ENCODE peak calls at places on chromosomes 3 and 15, in nine cellular contexts. D, J, U, I, R, V, C, F and Z are unnamed samples.
A peak's percentile ranks its signal among the peaks of the same experiment; 100 is the strongest.

GRCh38 chr15:80637747-80638146 is 57.4 kb upstream of the ABHD17C start:
- DNase-seq in D (no peak), J (no peak), U (no peak), I (no peak), R (no peak), V (no peak), C (no peak), F (no peak), Z (no peak)

GRCh38 chr3:191236635-191237034 is 37.6 kb downstream of the OSTN start:
- DNase-seq in D (no peak), J (no peak), U (no peak), I (peak; percentile 84), R (peak; percentile 60), V (peak; percentile 51), C (no peak), F (no peak), Z (no peak)

GRCh38 chr15:58546066-58546591 is 114.3 kb downstream of the LIPC start:
- DNase-seq in D (no peak), J (no peak), U (no peak), I (no peak), R (peak; percentile 50), V (no peak), C (no peak), F (no peak), Z (no peak)

GRCh38 chr15:69583627-69584026 is 131.0 kb downstream of the RPLP1 start:
- DNase-seq in D (no peak), J (no peak), U (no peak), I (no peak), R (no peak), V (no peak), C (no peak), F (no peak), Z (no peak)

GRCh38 chr3:87026246-87026645 is 35.3 kb upstream of the VGLL3 start:
- DNase-seq in D (no peak), J (no peak), U (no peak), I (no peak), R (no peak), V (peak; percentile 37), C (no peak), F (no peak), Z (no peak)

GRCh38 chr15:76282451-76282850 is 28.8 kb downstream of the ETFA start:
- DNase-seq in D (no peak), J (no peak), U (no peak), I (no peak), R (no peak), V (no peak), C (no peak), F (no peak), Z (no peak)

GRCh38 chr15:80424381-80424780 is 20.2 kb downstream of the ARNT2 start:
- DNase-seq in D (no peak), J (no peak), U (no peak), I (no peak), R (peak; percentile 56), V (no peak), C (no peak), F (no peak), Z (no peak)

GRCh38 chr3:146342971-146343370 is 92.1 kb upstream of the PLSCR4 start:
- DNase-seq in D (no peak), J (no peak), U (no peak), I (peak; percentile 54), R (peak; percentile 27), V (no peak), C (no peak), F (no peak), Z (peak; percentile 23)

GRCh38 chr15:79680721-79681120 is 216.1 kb downstream of the MTHFS start:
- DNase-seq in D (no peak), J (peak; percentile 79), U (no peak), I (peak; percentile 88), R (peak; percentile 88), V (peak; percentile 87), C (no peak), F (no peak), Z (peak; percentile 43)

GRCh38 chr3:70000563-70001081 is 1.1 kb downstream of the SAMMSON start:
- DNase-seq in D (no peak), J (no peak), U (no peak), I (peak; percentile 20), R (no peak), V (no peak), C (peak; percentile 79), F (no peak), Z (no peak)

DNA sequence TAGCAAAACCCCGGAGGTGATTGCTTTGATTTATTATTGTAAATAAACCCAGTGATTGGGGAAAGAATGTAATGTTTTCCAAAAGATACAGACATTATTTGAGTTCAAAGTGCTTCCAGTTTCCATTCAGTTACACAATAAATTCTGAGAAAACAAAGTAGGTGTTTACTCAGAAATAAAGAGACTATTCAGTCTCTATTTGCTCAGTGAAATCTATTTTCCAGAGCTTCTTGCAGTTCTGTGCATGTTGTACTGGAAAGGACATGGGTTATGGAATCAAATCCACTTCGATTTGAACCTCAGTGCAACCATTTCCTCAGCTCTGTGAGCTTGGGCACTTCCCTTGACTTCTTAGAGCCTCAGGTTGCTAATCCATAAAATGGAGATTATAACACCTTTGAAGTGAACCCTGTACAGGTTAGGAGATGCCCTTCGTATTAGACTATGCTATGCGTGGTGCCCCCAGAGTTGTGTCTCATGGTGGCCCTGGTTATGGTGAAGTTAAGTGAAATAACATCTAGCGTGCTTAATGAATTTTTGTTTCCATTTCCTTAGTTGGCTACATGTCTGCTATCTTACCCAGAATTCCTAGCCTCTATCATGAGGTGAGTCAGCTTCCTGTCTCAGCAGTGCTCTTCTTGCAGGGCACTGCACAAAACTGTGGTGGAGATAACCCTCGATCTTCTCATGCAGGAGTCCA is 97.8 kb downstream of the RPL39L start:
- DNase-seq in D (no peak), J (no peak), U (no peak), I (peak; percentile 54), R (peak; percentile 66), V (no peak), C (no peak), F (peak; percentile 97), Z (no peak)
- H3K4me3 ChIP-seq in D (no peak overlapping the region), J (no peak overlapping the region), U (no peak overlapping the region), I (no peak overlapping the region), R (no peak overlapping the region), V (no peak overlapping the region), C (no peak overlapping the region), F (peak overlapping the region; percentile 82), Z (no peak overlapping the region)

GRCh38 chr3:152195206-152195605 is 73.5 kb upstream of the MBNL1 start:
- DNase-seq in D (no peak), J (no peak), U (no peak), I (no peak), R (no peak), V (no peak), C (no peak), F (no peak), Z (no peak)

GRCh38 chr3:152193673-152194267 is 75.0 kb upstream of the MBNL1 start:
- DNase-seq in D (no peak), J (peak; percentile 19), U (no peak), I (no peak), R (no peak), V (no peak), C (no peak), F (no peak), Z (no peak)

GRCh38 chr3:152190636-152191183 is 78.0 kb upstream of the MBNL1 start:
- DNase-seq in D (no peak), J (no peak), U (no peak), I (no peak), R (no peak), V (no peak), C (no peak), F (peak; percentile 32), Z (no peak)

GRCh38 chr3:152192050-152192449 is 76.7 kb upstream of the MBNL1 start:
- DNase-seq in D (no peak), J (no peak), U (no peak), I (no peak), R (no peak), V (no peak), C (no peak), F (no peak), Z (no peak)

DNA sequence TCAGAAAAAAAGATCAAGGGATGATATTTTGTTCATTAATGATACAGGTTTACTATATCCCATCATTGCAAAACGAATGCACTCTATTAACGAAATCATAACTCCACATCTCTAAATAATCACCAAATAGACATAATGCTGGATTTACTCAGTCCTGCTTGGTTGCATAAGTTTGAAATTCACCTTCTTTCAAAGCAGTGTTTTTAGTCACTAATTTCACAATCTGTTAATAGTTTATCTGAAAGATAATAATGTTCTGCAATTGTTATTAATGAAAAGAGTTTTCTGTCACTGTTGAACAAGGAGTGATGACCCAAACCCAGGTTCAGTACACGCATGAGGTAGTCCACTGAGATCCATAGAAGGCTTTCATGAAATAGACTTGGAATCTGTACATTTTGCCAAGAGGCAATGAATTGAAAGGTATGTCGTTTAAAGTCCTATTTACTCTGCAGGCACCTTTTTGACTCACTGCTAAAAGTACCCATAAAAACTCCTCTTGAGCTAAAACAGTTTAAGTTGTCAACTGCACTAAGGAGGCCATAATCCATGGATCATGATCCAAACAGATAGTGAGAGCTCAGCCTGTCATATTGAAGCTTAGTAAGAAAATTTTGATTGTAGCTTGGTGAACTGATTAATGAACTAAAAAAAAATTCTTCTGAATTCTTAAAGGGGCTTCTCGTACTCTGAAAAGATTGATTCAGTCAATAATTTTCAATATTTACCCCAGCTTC is 75.6 kb upstream of the MBNL1 start:
- DNase-seq in D (no peak), J (no peak), U (no peak), I (no peak), R (no peak), V (no peak), C (no peak), F (no peak), Z (no peak)
- H3K4me3 ChIP-seq in D (no peak overlapping the region), J (peak overlapping the region; percentile 46), U (peak overlapping the region; percentile 29), I (no peak overlapping the region), R (no peak overlapping the region), V (no peak overlapping the region), C (no peak overlapping the region), F (peak overlapping the region; percentile 55), Z (no peak overlapping the region)

DNA sequence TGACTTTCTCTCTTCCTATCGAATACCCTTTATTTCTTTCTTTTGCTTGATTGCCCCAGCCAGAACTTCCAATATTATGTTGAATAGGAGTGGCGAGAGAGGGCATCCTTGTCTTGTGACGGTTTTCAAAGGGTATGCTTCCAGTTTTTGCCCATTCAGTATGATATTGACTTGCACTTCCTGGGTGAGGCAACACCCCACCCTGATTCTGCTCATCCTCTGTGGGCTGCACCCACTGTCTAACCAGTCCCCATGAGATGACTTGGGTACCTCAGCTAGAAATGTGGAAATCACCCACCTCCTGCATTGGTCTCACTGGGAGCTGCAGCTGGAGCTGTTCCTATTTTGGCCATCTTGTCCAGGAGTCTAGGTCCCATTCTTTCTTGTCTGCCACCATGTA is 44.8 kb upstream of the KCNH8 start:
- DNase-seq in D (no peak), J (no peak), U (no peak), I (no peak), R (no peak), V (no peak), C (no peak), F (no peak), Z (no peak)
- H3K4me3 ChIP-seq in D (no peak overlapping the region), J (no peak overlapping the region), U (no peak overlapping the region), I (no peak overlapping the region), R (no peak overlapping the region), V (no peak overlapping the region), C (no peak overlapping the region), F (no peak overlapping the region), Z (no peak overlapping the region)

DNA sequence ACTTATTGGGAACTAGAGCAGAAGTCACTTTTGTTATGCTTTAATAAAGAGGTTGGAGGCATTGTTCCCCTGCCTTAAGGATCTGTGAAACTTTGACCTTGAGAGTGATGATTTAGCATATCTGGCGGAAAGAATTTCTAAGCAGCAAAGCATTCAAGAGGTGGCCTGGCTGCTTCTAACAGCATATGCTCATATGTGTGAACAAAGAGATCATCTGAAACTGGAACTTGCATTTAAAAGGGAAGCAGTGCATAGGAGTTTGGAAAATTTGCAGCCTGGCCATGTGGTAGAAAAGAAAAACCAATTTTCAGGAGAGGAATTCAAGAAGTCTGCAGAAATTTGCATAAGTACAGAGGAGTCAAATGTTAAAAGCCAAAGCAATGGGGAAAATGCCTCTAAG is 56.4 kb upstream of the GOLIM4 start:
- DNase-seq in D (no peak), J (no peak), U (no peak), I (no peak), R (no peak), V (no peak), C (no peak), F (no peak), Z (no peak)
- H3K4me3 ChIP-seq in D (no peak overlapping the region), J (no peak overlapping the region), U (no peak overlapping the region), I (no peak overlapping the region), R (no peak overlapping the region), V (no peak overlapping the region), C (no peak overlapping the region), F (no peak overlapping the region), Z (no peak overlapping the region)